ENCODE peak calls at places on chromosomes 11 and 22, in seven cellular contexts. One of them, this sample, is unnamed.
A peak's percentile ranks its signal among the peaks of the same experiment; 100 is the strongest.

GRCh38 chr22:21984793-21985192 is 2.2 kb upstream of the TOP3B start:
- DNase-seq in endothelial cell of umbilical vein: peak; percentile 37
- DNase-seq in GM12892: no peak
- DNase-seq in HCT116: peak; percentile 19
- DNase-seq in uterus: no peak
- DNase-seq in body of pancreas: no peak
- DNase-seq in GM12891: no peak
- DNase-seq in this sample: no peak

GRCh38 chr11:36196476-36197099 is 92.6 kb downstream of the COMMD9 start:
- DNase-seq in endothelial cell of umbilical vein: no peak
- DNase-seq in uterus: peak; percentile 22
- DNase-seq in body of pancreas: no peak
- DNase-seq in GM12891: no peak
- DNase-seq in HCT116: no peak
- DNase-seq in GM12892: no peak
- DNase-seq in this sample: no peak

GRCh38 chr11:105357764-105358163 is 218.2 kb upstream of the CARD18 start:
- DNase-seq in uterus: no peak
- DNase-seq in body of pancreas: peak; percentile 17
- DNase-seq in endothelial cell of umbilical vein: no peak
- DNase-seq in HCT116: no peak
- DNase-seq in GM12891: no peak
- DNase-seq in GM12892: no peak
- DNase-seq in this sample: no peak

GRCh38 chr22:48595511-48595905 is 1232.2 kb downstream of the BRD1 start:
- DNase-seq in HCT116: no peak
- DNase-seq in GM12892: no peak
- DNase-seq in GM12891: no peak
- DNase-seq in endothelial cell of umbilical vein: no peak
- DNase-seq in body of pancreas: no peak
- DNase-seq in uterus: no peak
- DNase-seq in this sample: no peak

GRCh38 chr22:48807155-48807554 is 1020.5 kb downstream of the BRD1 start:
- DNase-seq in HCT116: no peak
- DNase-seq in endothelial cell of umbilical vein: no peak
- DNase-seq in GM12892: no peak
- DNase-seq in body of pancreas: no peak
- DNase-seq in uterus: no peak
- DNase-seq in GM12891: no peak
- DNase-seq in this sample: no peak

GRCh38 chr11:110818032-110818687 is 105.9 kb upstream of the ARHGAP20 start:
- DNase-seq in GM12892: no peak
- DNase-seq in GM12891: no peak
- DNase-seq in HCT116: peak; percentile 15
- DNase-seq in body of pancreas: no peak
- DNase-seq in endothelial cell of umbilical vein: no peak
- DNase-seq in uterus: no peak
- DNase-seq in this sample: no peak

GRCh38 chr11:9265211-9266131 is at the start of gene DENND5A:
- DNase-seq in GM12892: peak; percentile 88
- DNase-seq in body of pancreas: peak; percentile 90
- DNase-seq in HCT116: peak; percentile 43
- DNase-seq in uterus: peak; percentile 85
- DNase-seq in endothelial cell of umbilical vein: peak; percentile 90
- DNase-seq in GM12891: peak; percentile 89
- DNase-seq in this sample: peak; percentile 98

GRCh38 chr11:101707477-101707876 is 123.7 kb upstream of the TRPC6 start:
- DNase-seq in GM12892: no peak
- DNase-seq in GM12891: no peak
- DNase-seq in endothelial cell of umbilical vein: no peak
- DNase-seq in HCT116: no peak
- DNase-seq in body of pancreas: no peak
- DNase-seq in uterus: no peak
- DNase-seq in this sample: no peak

GRCh38 chr11:129434641-129435498 is 59.2 kb downstream of the BARX2 start:
- DNase-seq in uterus: no peak
- DNase-seq in body of pancreas: no peak
- DNase-seq in HCT116: no peak
- DNase-seq in endothelial cell of umbilical vein: no peak
- DNase-seq in GM12891: no peak
- DNase-seq in GM12892: no peak
- DNase-seq in this sample: no peak

GRCh38 chr11:119263352-119263940 is 53.5 kb downstream of the MCAM start:
- DNase-seq in GM12891: no peak
- DNase-seq in body of pancreas: no peak
- DNase-seq in endothelial cell of umbilical vein: peak; percentile 61
- DNase-seq in GM12892: no peak
- DNase-seq in HCT116: no peak
- DNase-seq in uterus: no peak
- DNase-seq in this sample: no peak

GRCh38 chr22:38199826-38200559 is 1.8 kb upstream of the MAFF start:
- DNase-seq in GM12892: no peak
- DNase-seq in endothelial cell of umbilical vein: no peak
- DNase-seq in GM12891: no peak
- DNase-seq in uterus: no peak
- DNase-seq in HCT116: no peak
- DNase-seq in body of pancreas: no peak
- DNase-seq in this sample: no peak

GRCh38 chr22:38203090-38203810 is 1.5 kb downstream of the MAFF start:
- DNase-seq in endothelial cell of umbilical vein: peak; percentile 54
- DNase-seq in uterus: peak; percentile 67
- DNase-seq in GM12891: no peak
- DNase-seq in body of pancreas: peak; percentile 82
- DNase-seq in GM12892: no peak
- DNase-seq in HCT116: no peak
- DNase-seq in this sample: no peak

GRCh38 chr22:38202437-38203089 is 769 bp downstream of the MAFF start:
- DNase-seq in body of pancreas: peak; percentile 92
- DNase-seq in uterus: peak; percentile 93
- DNase-seq in endothelial cell of umbilical vein: peak; percentile 90
- DNase-seq in HCT116: no peak
- DNase-seq in GM12891: no peak
- DNase-seq in GM12892: no peak
- DNase-seq in this sample: no peak

GRCh38 chr22:38201371-38201717 is 450 bp upstream of the MAFF start:
- DNase-seq in body of pancreas: no peak
- DNase-seq in GM12891: no peak
- DNase-seq in endothelial cell of umbilical vein: no peak
- DNase-seq in uterus: no peak
- DNase-seq in HCT116: no peak
- DNase-seq in GM12892: no peak
- DNase-seq in this sample: no peak

DNA sequence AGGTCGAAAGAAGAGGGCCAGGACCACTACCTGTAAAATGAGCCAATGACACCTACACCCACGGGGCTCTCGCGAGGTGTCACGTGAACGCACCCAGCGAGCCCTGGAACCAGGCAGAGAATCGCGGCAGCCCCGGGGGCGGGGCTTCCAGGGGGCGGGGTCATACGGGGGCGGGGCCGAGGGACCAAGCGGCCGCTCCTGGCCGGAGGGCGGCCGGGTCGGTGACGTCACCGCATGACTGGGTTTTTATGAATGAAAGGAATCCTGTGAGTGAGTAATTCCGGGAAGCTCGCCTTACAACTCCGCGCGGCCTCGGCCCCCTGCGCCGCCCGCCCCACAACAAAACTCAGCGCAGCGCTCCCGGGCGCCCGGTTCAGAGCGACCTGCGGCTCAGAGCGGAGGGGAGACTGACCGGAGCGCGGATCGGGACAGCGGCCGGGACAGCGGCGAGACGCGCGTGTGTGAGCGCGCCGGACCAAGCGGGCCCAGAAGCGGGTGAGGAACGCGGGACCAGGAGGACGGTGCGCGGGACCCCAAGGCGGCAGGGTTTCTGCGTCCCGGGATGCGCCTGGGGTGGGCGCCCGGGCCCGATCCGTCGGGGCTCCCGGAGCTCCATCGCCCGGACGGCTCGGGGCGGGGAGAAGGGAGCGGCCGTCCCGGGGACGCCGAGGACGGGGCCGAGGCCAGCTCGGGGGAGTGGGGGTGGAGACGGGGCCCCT is at the start of gene MAFF:
- DNase-seq in body of pancreas: peak; percentile 98
- DNase-seq in GM12892: peak; percentile 89
- DNase-seq in GM12891: peak; percentile 89
- DNase-seq in endothelial cell of umbilical vein: peak; percentile 97
- DNase-seq in HCT116: peak; percentile 95
- DNase-seq in uterus: peak; percentile 98
- DNase-seq in this sample: peak; percentile 71
- TF ChIP-seq POLR2A in body of pancreas: peak; percentile 98
- TF ChIP-seq POLR2A in GM12892: peak; percentile 29
- TF ChIP-seq POLR2A in GM12891: no peak
- TF ChIP-seq POLR2A in endothelial cell of umbilical vein: peak; percentile 93
- TF ChIP-seq POLR2A in HCT116: peak; percentile 33
- TF ChIP-seq POLR2A in uterus: peak; percentile 98
- TF ChIP-seq POLR2A in this sample: peak; percentile 24

GRCh38 chr22:30919973-30920372 is 48.6 kb downstream of the MORC2 start:
- DNase-seq in GM12891: no peak
- DNase-seq in body of pancreas: no peak
- DNase-seq in uterus: no peak
- DNase-seq in GM12892: no peak
- DNase-seq in endothelial cell of umbilical vein: no peak
- DNase-seq in HCT116: no peak
- DNase-seq in this sample: no peak

GRCh38 chr22:30920407-30920806 is 48.2 kb downstream of the MORC2 start:
- DNase-seq in HCT116: peak; percentile 32
- DNase-seq in GM12892: peak; percentile 60
- DNase-seq in GM12891: peak; percentile 68
- DNase-seq in uterus: peak; percentile 78
- DNase-seq in endothelial cell of umbilical vein: peak; percentile 62
- DNase-seq in body of pancreas: peak; percentile 70
- DNase-seq in this sample: peak; percentile 63

GRCh38 chr22:30921108-30921507 is 47.5 kb downstream of the MORC2 start:
- DNase-seq in uterus: no peak
- DNase-seq in GM12892: no peak
- DNase-seq in GM12891: no peak
- DNase-seq in endothelial cell of umbilical vein: no peak
- DNase-seq in HCT116: no peak
- DNase-seq in body of pancreas: no peak
- DNase-seq in this sample: no peak

GRCh38 chr22:30923168-30923900 is 45.2 kb downstream of the MORC2 start:
- DNase-seq in endothelial cell of umbilical vein: no peak
- DNase-seq in body of pancreas: no peak
- DNase-seq in GM12892: no peak
- DNase-seq in HCT116: no peak
- DNase-seq in uterus: no peak
- DNase-seq in GM12891: no peak
- DNase-seq in this sample: no peak

GRCh38 chr22:30922151-30922611 is 46.4 kb downstream of the MORC2 start:
- DNase-seq in HCT116: no peak
- DNase-seq in uterus: peak; percentile 25
- DNase-seq in GM12892: peak; percentile 47
- DNase-seq in body of pancreas: peak; percentile 64
- DNase-seq in GM12891: peak; percentile 60
- DNase-seq in endothelial cell of umbilical vein: peak; percentile 60
- DNase-seq in this sample: no peak
- TF ChIP-seq POLR2A in HCT116: no peak
- TF ChIP-seq POLR2A in uterus: no peak
- TF ChIP-seq POLR2A in GM12892: peak; percentile 26
- TF ChIP-seq POLR2A in body of pancreas: no peak
- TF ChIP-seq POLR2A in GM12891: peak; percentile 21
- TF ChIP-seq POLR2A in endothelial cell of umbilical vein: peak; percentile 51
- TF ChIP-seq POLR2A in this sample: no peak

GRCh38 chr11:535519-536454 is at the start of gene HRAS:
- DNase-seq in body of pancreas: peak; percentile 97
- DNase-seq in uterus: peak; percentile 91
- DNase-seq in HCT116: peak; percentile 86
- DNase-seq in endothelial cell of umbilical vein: peak; percentile 94
- DNase-seq in GM12892: peak; percentile 100
- DNase-seq in GM12891: peak; percentile 100
- DNase-seq in this sample: peak; percentile 100

GRCh38 chr11:537622-538430 is 499 bp downstream of the LRRC56 start:
- DNase-seq in GM12892: no peak
- DNase-seq in body of pancreas: peak; percentile 11
- DNase-seq in GM12891: no peak
- DNase-seq in HCT116: no peak
- DNase-seq in uterus: no peak
- DNase-seq in endothelial cell of umbilical vein: no peak
- DNase-seq in this sample: no peak

GRCh38 chr11:534592-535518 is 521 bp downstream of the HRAS start:
- DNase-seq in body of pancreas: peak; percentile 42
- DNase-seq in GM12891: no peak
- DNase-seq in uterus: no peak
- DNase-seq in HCT116: no peak
- DNase-seq in GM12892: no peak
- DNase-seq in endothelial cell of umbilical vein: peak; percentile 24
- DNase-seq in this sample: no peak

GRCh38 chr11:538431-539051 is 1.2 kb downstream of the LRRC56 start:
- DNase-seq in uterus: no peak
- DNase-seq in HCT116: no peak
- DNase-seq in body of pancreas: no peak
- DNase-seq in GM12892: no peak
- DNase-seq in endothelial cell of umbilical vein: no peak
- DNase-seq in GM12891: no peak
- DNase-seq in this sample: no peak

GRCh38 chr11:536841-537621 is at the start of gene LRRC56:
- DNase-seq in endothelial cell of umbilical vein: peak; percentile 54
- DNase-seq in body of pancreas: peak; percentile 93
- DNase-seq in GM12892: peak; percentile 99
- DNase-seq in uterus: peak; percentile 60
- DNase-seq in HCT116: peak; percentile 84
- DNase-seq in GM12891: peak; percentile 99
- DNase-seq in this sample: no peak
- TF ChIP-seq POLR2A in endothelial cell of umbilical vein: no peak
- TF ChIP-seq POLR2A in body of pancreas: no peak
- TF ChIP-seq POLR2A in GM12892: peak; percentile 16
- TF ChIP-seq POLR2A in uterus: no peak
- TF ChIP-seq POLR2A in HCT116: no peak
- TF ChIP-seq POLR2A in GM12891: no peak
- TF ChIP-seq POLR2A in this sample: no peak

GRCh38 chr22:25447689-25448434 is 116.6 kb upstream of the GRK3 start:
- DNase-seq in body of pancreas: peak; percentile 92
- DNase-seq in GM12891: peak; percentile 83
- DNase-seq in uterus: peak; percentile 85
- DNase-seq in endothelial cell of umbilical vein: peak; percentile 92
- DNase-seq in HCT116: peak; percentile 71
- DNase-seq in GM12892: peak; percentile 91
- DNase-seq in this sample: peak; percentile 73
- TF ChIP-seq POLR2A in body of pancreas: no peak
- TF ChIP-seq POLR2A in GM12891: peak; percentile 63
- TF ChIP-seq POLR2A in uterus: no peak
- TF ChIP-seq POLR2A in endothelial cell of umbilical vein: peak; percentile 78
- TF ChIP-seq POLR2A in HCT116: peak; percentile 78
- TF ChIP-seq POLR2A in GM12892: peak; percentile 76
- TF ChIP-seq POLR2A in this sample: peak; percentile 59

This sample was measured in H54.